ENCODE peak calls at places on chromosomes 3 and 15, in eight cellular contexts. O is RWPE1, Q is nephron progenitor cell, Y is GM12891, W is caudate nucleus, S is natural killer cell, J is left ventricle myocardium superior, B is SIG-M5. R is an unnamed sample.

GRCh38 chr15:58243083-58243482 is 104.9 kb downstream of the AQP9 start:
- DNase-seq in O (no peak), B (no peak), S (no peak), W (no peak), Q (no peak), Y (no peak), J (no peak), R (no peak)

GRCh38 chr3:66592061-66592875 is 91.4 kb upstream of the LRIG1 start:
- DNase-seq in Q (no peak), O (no peak), J (no peak), Y (no peak), W (no peak), S (no peak), B (no peak), R (no peak)

GRCh38 chr3:113110263-113110662 is 101.1 kb upstream of the BOC start:
- DNase-seq in S (no peak), O (no peak), J (no peak), B (no peak), Q (no peak), W (no peak), Y (no peak), R (no peak)

GRCh38 chr15:59976480-59976879 is 27.6 kb upstream of the FOXB1 start:
- DNase-seq in J (no peak), O (no peak), B (no peak), Q (no peak), Y (no peak), W (no peak), S (no peak), R (no peak)

GRCh38 chr3:59502806-59503205 is 453.0 kb upstream of the CFAP20DC start:
- DNase-seq in S (no peak), W (no peak), O (peak), Y (no peak), Q (no peak), B (no peak), J (no peak), R (no peak)

GRCh38 chr3:132283440-132283839 is 33.8 kb upstream of the ACP3 start:
- DNase-seq in O (no peak), B (peak), Q (no peak), J (no peak), S (no peak), Y (peak), W (no peak), R (no peak)

GRCh38 chr15:50055333-50056278 is 63.4 kb downstream of the ATP8B4 start:
- DNase-seq in J (no peak), O (no peak), Q (no peak), Y (no peak), S (no peak), W (no peak), B (peak), R (no peak)

GRCh38 chr3:48013288-48013980 is 2.8 kb downstream of the MAP4 start:
- DNase-seq in Y (no peak), W (no peak), B (no peak), J (no peak), O (peak), S (no peak), Q (no peak), R (no peak)

GRCh38 chr3:31274406-31275024 is 258.2 kb upstream of the STT3B start:
- DNase-seq in O (no peak), Q (no peak), Y (no peak), S (no peak), B (no peak), W (no peak), J (no peak), R (no peak)

GRCh38 chr15:78325092-78325843 is 14.9 kb upstream of the CRABP1 start:
- DNase-seq in J (peak), S (no peak), W (no peak), Y (no peak), B (no peak), Q (no peak), O (no peak), R (no peak)

GRCh38 chr15:33126559-33127290 is 67.8 kb downstream of the FMN1 start:
- DNase-seq in W (no peak), Q (peak), B (no peak), Y (no peak), S (peak), J (peak), O (peak), R (peak)

GRCh38 chr15:75067123-75067854 is 43.9 kb downstream of the PPCDC start:
- DNase-seq in Q (no peak), Y (no peak), J (no peak), O (peak), W (no peak), S (no peak), B (no peak), R (no peak)

GRCh38 chr3:17945799-17946381 is 203.5 kb upstream of the TBC1D5 start:
- DNase-seq in O (no peak), J (no peak), W (no peak), S (no peak), Y (no peak), Q (no peak), B (no peak), R (no peak)

GRCh38 chr3:55297706-55298105 is 189.4 kb downstream of the WNT5A start:
- DNase-seq in B (no peak), Q (no peak), W (no peak), Y (no peak), S (no peak), J (no peak), O (no peak), R (no peak)

GRCh38 chr3:36193448-36193847 is 186.9 kb upstream of the STAC start:
- DNase-seq in Y (no peak), W (no peak), O (no peak), J (no peak), S (no peak), B (no peak), Q (no peak), R (no peak)

GRCh38 chr3:165800970-165801369 is 36.3 kb downstream of the BCHE start:
- DNase-seq in B (no peak), O (no peak), S (no peak), Q (no peak), J (no peak), W (no peak), Y (no peak), R (no peak)

GRCh38 chr15:86444527-86444926 is 364.9 kb downstream of the AGBL1 start:
- DNase-seq in B (no peak), S (no peak), W (no peak), O (peak), Y (no peak), J (no peak), Q (peak), R (no peak)

GRCh38 chr15:48358229-48358641 is 27.0 kb downstream of the DUT start:
- DNase-seq in Q (no peak), B (no peak), O (peak), J (no peak), W (no peak), S (no peak), Y (no peak), R (no peak)

GRCh38 chr3:16715281-16715680 is 110.1 kb upstream of the DAZL start:
- DNase-seq in Y (no peak), J (no peak), B (no peak), O (no peak), W (no peak), S (no peak), Q (no peak), R (no peak)

GRCh38 chr3:191330309-191330712 is at the start of gene UTS2B:
- DNase-seq in O (peak), W (no peak), Y (no peak), Q (no peak), J (no peak), B (no peak), S (no peak), R (no peak)

GRCh38 chr15:58453931-58454793 is 22.4 kb downstream of the LIPC start:
- DNase-seq in Y (no peak), Q (no peak), B (no peak), S (no peak), J (no peak), O (no peak), W (no peak), R (no peak)

GRCh38 chr3:159817136-159817535 is 171.5 kb upstream of the IL12A start:
- DNase-seq in Q (no peak), S (no peak), B (no peak), W (no peak), O (no peak), J (no peak), Y (no peak), R (no peak)

GRCh38 chr3:136787226-136787793 is 31.6 kb upstream of the SLC35G2 start:
- DNase-seq in Y (peak), S (peak), B (no peak), Q (no peak), O (no peak), J (no peak), W (no peak), R (no peak)

GRCh38 chr3:140236836-140237476 is 302.0 kb downstream of the CLSTN2 start:
- DNase-seq in O (no peak), Q (no peak), W (no peak), Y (no peak), B (no peak), S (no peak), J (no peak), R (no peak)

GRCh38 chr15:92613841-92614240 is 41.7 kb downstream of the FAM174B start:
- DNase-seq in J (no peak), S (no peak), B (no peak), O (no peak), Q (no peak), Y (no peak), W (no peak), R (no peak)

GRCh38 chr3:72177075-72178050 is 392.4 kb upstream of the PROK2 start:
- DNase-seq in Q (peak), S (no peak), W (no peak), B (no peak), Y (peak), J (peak), O (peak), R (peak)

GRCh38 chr3:64815195-64815627 is 127.4 kb upstream of the ADAMTS9 start:
- DNase-seq in O (no peak), B (no peak), S (no peak), Y (no peak), W (no peak), J (no peak), Q (no peak), R (no peak)

GRCh38 chr3:161915283-161915682 is 418.7 kb downstream of the OTOL1 start:
- DNase-seq in O (no peak), Y (no peak), Q (no peak), B (no peak), W (no peak), S (no peak), J (no peak), R (no peak)

GRCh38 chr3:154062513-154062912 is 58.7 kb upstream of the ARHGEF26 start:
- DNase-seq in W (no peak), B (no peak), O (no peak), J (no peak), Q (no peak), S (no peak), Y (no peak), R (no peak)

GRCh38 chr3:57706462-57706861 is 13.6 kb upstream of the DENND6A start:
- DNase-seq in W (no peak), S (no peak), J (no peak), B (peak), Q (no peak), O (peak), Y (no peak), R (no peak)

GRCh38 chr15:51499379-51499976 is 123.1 kb downstream of the DMXL2 start:
- DNase-seq in S (no peak), O (peak), Q (no peak), B (no peak), W (no peak), Y (peak), J (no peak), R (no peak)

GRCh38 chr15:67941643-67942315 is 101.9 kb upstream of the RNU6-1 start:
- DNase-seq in W (no peak), Y (no peak), B (no peak), Q (no peak), J (no peak), O (peak), S (no peak), R (no peak)

R was measured in right cardiac atrium.